ENCODE peak calls at places on chromosome 12, in four cellular contexts. E, T, Y and N are unnamed samples. For H3K4me1, the result is how much of the 10 kb centered on the place peaks cover.

GRCh38 chr12:51593539-51593938 is 2.5 kb downstream of the SCN8A start:
- DNase-seq in T (no peak), Y (no peak), E (peak), N (peak)

GRCh38 chr12:38053655-38054464 is 262.7 kb upstream of the ALG10B start:
- DNase-seq in T (no peak), E (no peak), Y (peak), N (no peak)

GRCh38 chr12:67358686-67359374 is 89.7 kb downstream of the CAND1 start:
- DNase-seq in T (no peak), Y (no peak), E (peak), N (peak)

GRCh38 chr12:100741084-100741711 is 53.4 kb upstream of the ANO4 start:
- DNase-seq in Y (peak), T (no peak), E (no peak), N (peak)

GRCh38 chr12:49188205-49188915 is 520 bp downstream of the TUBA1A start:
- DNase-seq in T (peak), Y (peak), E (peak), N (peak)

GRCh38 chr12:111034148-111034910 is 114.0 kb upstream of the MYL2 start:
- DNase-seq in Y (no peak), T (no peak), E (no peak), N (peak)

GRCh38 chr12:24436667-24437066 is 487.2 kb upstream of the SOX5 start:
- DNase-seq in Y (no peak), E (no peak), T (no peak), N (no peak)

GRCh38 chr12:75960086-75960910 is 71.3 kb downstream of the PHLDA1 start:
- DNase-seq in Y (no peak), T (no peak), E (no peak), N (peak)

GRCh38 chr12:6613776-6614512 is 6.8 kb upstream of the CHD4 start:
- DNase-seq in E (peak), T (peak), Y (peak), N (peak)

GRCh38 chr12:64461634-64462414 is 9.9 kb downstream of the TBK1 start:
- DNase-seq in Y (no peak), E (peak), T (no peak), N (peak)

GRCh38 chr12:71477609-71478008 is 38.0 kb downstream of the LGR5 start:
- DNase-seq in T (no peak), E (no peak), Y (no peak), N (no peak)

GRCh38 chr12:48768736-48769135 is 20.2 kb downstream of the ADCY6 start:
- DNase-seq in T (no peak), Y (no peak), E (no peak), N (no peak)

GRCh38 chr12:131818821-131819585 is 9.2 kb upstream of the MMP17 start:
- DNase-seq in T (peak), Y (no peak), E (no peak), N (no peak)

GRCh38 chr12:25976289-25976688 is 17.8 kb downstream of the RASSF8 start:
- DNase-seq in T (no peak), Y (no peak), E (no peak), N (no peak)

GRCh38 chr12:92140919-92141536 is 4.6 kb downstream of the BTG1 start:
- DNase-seq in T (no peak), Y (no peak), E (no peak), N (peak)

GRCh38 chr12:59600174-59600573 is 4.3 kb downstream of the SLC16A7 start:
- DNase-seq in Y (no peak), T (no peak), E (no peak), N (peak)

GRCh38 chr12:1837541-1838206 is 17.3 kb downstream of the LRTM2 start:
- DNase-seq in E (peak), T (no peak), Y (peak), N (peak)

GRCh38 chr12:77724367-77724957 is 106.2 kb upstream of the NAV3 start:
- DNase-seq in T (no peak), E (peak), Y (peak), N (peak)

GRCh38 chr12:14959463-14959862 is 1.9 kb downstream of the ARHGDIB start:
- DNase-seq in Y (no peak), T (no peak), E (no peak), N (no peak)
- H3K4me3 ChIP-seq in Y (no peak), T (peak), E (no peak), N (no peak)

GRCh38 chr12:54375258-54375579 is 9.3 kb downstream of the ZNF385A start:
- DNase-seq in E (no peak), Y (no peak), T (no peak), N (no peak)
- H3K4me1 ChIP-seq in E (under half), Y (half or more), T (half or more), N (half or more)

GRCh38 chr12:16607895-16608294 is 1.9 kb upstream of the LMO3 start:
- DNase-seq in T (no peak), Y (no peak), E (no peak), N (no peak)

GRCh38 chr12:16606117-16606200 is at the start of gene LMO3:
- DNase-seq in Y (no peak), T (no peak), E (no peak), N (no peak)

GRCh38 chr12:16605666-16606116 is 271 bp downstream of the LMO3 start:
- DNase-seq in E (peak), T (no peak), Y (no peak), N (peak)

GRCh38 chr12:16606201-16606849 is 363 bp upstream of the LMO3 start:
- DNase-seq in T (no peak), Y (no peak), E (peak), N (peak)

GRCh38 chr12:16606936-16607335 is 974 bp upstream of the LMO3 start:
- DNase-seq in T (no peak), E (no peak), Y (no peak), N (no peak)
- H3K4me3 ChIP-seq in T (peak), E (peak), Y (no peak), N (peak)

DNA sequence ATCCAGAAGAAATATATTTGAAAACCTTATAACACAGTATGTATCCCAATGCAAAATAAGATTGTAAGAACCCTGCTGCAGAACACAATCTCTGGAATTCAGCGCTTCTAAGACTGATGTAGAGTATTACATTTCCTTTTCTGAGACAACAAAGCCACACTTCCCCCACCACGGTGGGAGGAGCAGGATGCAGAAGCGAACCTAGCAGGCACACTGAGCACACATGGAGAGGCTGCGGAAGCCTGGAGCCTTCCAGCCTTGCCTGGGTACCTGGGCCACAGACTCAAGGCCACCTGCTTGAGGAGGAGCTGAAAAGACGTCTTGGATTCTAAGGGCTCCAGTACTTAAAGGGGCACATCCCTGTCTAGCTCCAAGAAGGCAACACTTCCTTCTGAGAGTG is 46.4 kb downstream of the TCHP start:
- DNase-seq in T (no peak), E (peak), Y (no peak), N (peak)
- H3K4me1 ChIP-seq in T (under half), E (half or more), Y (under half), N (half or more)

GRCh38 chr12:32120419-32120818 is 13.8 kb downstream of the BICD1 start:
- DNase-seq in E (no peak), Y (no peak), T (no peak), N (no peak)
- H3K4me3 ChIP-seq in E (no peak), Y (no peak), T (no peak), N (no peak)

DNA sequence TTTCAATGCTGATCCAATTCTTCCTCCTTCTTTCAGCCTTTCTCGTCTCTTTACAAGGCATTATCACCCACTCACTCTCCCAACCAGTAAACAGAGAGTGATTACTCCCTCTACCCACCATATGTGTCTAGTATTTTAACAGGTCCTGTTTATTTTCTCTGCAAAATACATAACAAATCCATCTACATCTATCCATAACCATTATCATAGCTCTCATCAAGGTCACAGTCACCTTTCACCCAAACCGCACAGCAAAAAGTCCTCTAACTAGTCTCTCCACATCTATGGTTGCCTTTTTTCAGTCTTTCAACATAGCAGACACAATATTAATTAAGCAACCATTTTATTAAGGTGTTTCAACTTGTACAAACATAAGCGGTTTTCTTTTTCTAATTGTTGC is 21.9 kb upstream of the RERG start:
- DNase-seq in Y (no peak), T (no peak), E (no peak), N (no peak)
- H3K4me1 ChIP-seq in Y (under half), T (under half), E (under half), N (under half)

DNA sequence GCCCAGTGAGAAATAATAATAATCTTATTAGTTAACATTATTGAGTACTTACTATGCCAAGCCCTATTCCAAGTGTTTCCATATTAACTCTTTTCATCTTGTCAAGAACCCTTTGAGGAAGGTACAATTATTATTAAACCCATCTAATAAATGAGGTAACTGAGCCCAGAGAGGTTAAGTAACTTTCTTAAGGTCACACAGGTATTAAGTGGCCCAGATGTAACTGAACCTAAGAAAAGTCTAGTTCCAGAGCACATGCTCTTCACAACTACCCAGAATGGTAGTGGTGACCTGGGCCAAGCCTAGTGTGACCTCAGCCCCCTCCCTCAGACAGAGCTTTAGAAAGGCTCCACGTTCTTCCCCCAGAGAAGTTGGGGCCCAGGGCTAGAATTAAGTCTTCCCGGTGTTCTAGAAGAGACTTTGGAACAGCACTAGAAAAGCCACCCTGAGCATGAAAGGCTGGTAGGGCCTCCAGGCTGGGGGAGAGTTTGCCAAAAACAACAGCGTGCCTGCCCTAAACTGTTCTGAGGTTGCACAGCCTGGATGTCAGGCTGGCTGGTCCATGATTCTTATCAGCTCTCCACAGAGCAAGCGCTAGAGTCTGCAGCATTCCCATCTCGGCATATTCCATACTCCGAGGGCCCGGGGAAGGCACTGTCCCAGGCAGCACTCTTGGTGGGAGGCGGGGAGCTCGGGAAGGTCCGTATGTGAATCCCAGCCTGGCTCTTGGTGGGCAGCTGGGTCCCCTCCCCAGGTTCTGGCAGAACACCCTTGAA is 41.3 kb upstream of the CTDSP2 start:
- DNase-seq in Y (no peak), T (no peak), E (peak), N (peak)
- H3K4me3 ChIP-seq in Y (no peak), T (peak), E (no peak), N (peak)

DNA sequence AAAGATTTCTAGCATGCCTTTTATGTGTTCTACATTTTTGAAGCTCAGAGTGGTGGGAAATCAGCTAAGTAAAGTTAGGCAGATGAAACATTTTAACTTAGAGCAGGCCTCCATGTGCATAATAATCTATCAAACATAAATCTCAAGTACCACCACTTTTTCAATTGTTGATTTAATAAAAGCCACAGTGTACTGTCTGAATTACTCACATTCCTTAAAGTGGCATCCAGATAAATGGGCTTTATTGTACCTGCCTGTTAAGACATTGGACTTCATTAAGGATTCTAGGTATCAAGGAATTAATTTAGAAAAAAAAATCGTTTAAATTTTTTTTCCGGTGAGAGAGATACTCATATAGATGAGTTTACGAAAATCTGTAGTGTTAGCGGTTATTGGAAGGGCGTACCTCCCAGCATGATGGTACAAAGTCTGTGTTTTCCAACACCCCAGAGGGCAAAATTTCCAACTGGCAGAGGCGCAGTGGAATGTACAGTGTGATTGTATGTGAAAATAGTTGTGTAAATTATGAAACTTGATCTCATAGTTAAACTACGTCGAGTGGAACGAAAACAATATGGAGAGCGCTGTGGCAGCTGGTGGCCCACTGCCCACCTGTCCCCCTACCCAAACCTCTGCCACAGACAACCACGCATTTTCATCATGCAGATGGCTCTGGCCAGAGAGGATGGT is 25.0 kb downstream of the ELK3 start:
- DNase-seq in E (no peak), T (no peak), Y (peak), N (no peak)
- H3K4me1 ChIP-seq in E (under half), T (under half), Y (half or more), N (under half)